ENCODE peak calls at places on chromosomes 12 and 14, in eight cellular contexts. One of them, this sample, is unnamed.

GRCh38 chr14:63770187-63770807 is 42.4 kb upstream of the SGPP1 start:
- DNase-seq in left cardiac atrium: peak
- DNase-seq in putamen: no peak
- DNase-seq in stimulated activated CD4-positive, alpha-beta T cell treated with anti-CD3 and anti-CD28 coated beads, Interleukin-1b, Interleukin-23, amount 100 ng/mL, for 24 hours: peak
- DNase-seq in RPMI7951: peak
- DNase-seq in naive B cell: peak
- DNase-seq in astrocyte of the cerebellum: peak
- DNase-seq in fibroblast of gingiva: peak
- DNase-seq in this sample: no peak

GRCh38 chr12:26642361-26642760 is 190.6 kb downstream of the ITPR2 start:
- DNase-seq in left cardiac atrium: no peak
- DNase-seq in putamen: no peak
- DNase-seq in stimulated activated CD4-positive, alpha-beta T cell treated with anti-CD3 and anti-CD28 coated beads, Interleukin-1b, Interleukin-23, amount 100 ng/mL, for 24 hours: no peak
- DNase-seq in RPMI7951: no peak
- DNase-seq in naive B cell: no peak
- DNase-seq in astrocyte of the cerebellum: no peak
- DNase-seq in fibroblast of gingiva: no peak
- DNase-seq in this sample: peak

GRCh38 chr12:121279507-121279915 is 17.0 kb downstream of the CAMKK2 start:
- DNase-seq in left cardiac atrium: peak
- DNase-seq in putamen: no peak
- DNase-seq in stimulated activated CD4-positive, alpha-beta T cell treated with anti-CD3 and anti-CD28 coated beads, Interleukin-1b, Interleukin-23, amount 100 ng/mL, for 24 hours: no peak
- DNase-seq in RPMI7951: no peak
- DNase-seq in naive B cell: no peak
- DNase-seq in astrocyte of the cerebellum: no peak
- DNase-seq in fibroblast of gingiva: peak
- DNase-seq in this sample: no peak

GRCh38 chr12:5047094-5047493 is 3.4 kb downstream of the KCNA5 start:
- DNase-seq in left cardiac atrium: peak
- DNase-seq in putamen: no peak
- DNase-seq in stimulated activated CD4-positive, alpha-beta T cell treated with anti-CD3 and anti-CD28 coated beads, Interleukin-1b, Interleukin-23, amount 100 ng/mL, for 24 hours: no peak
- DNase-seq in RPMI7951: no peak
- DNase-seq in naive B cell: no peak
- DNase-seq in astrocyte of the cerebellum: no peak
- DNase-seq in fibroblast of gingiva: no peak
- DNase-seq in this sample: peak

GRCh38 chr12:76346798-76347420 is 1.3 kb downstream of the BBS10 start:
- DNase-seq in left cardiac atrium: no peak
- DNase-seq in putamen: peak
- DNase-seq in stimulated activated CD4-positive, alpha-beta T cell treated with anti-CD3 and anti-CD28 coated beads, Interleukin-1b, Interleukin-23, amount 100 ng/mL, for 24 hours: no peak
- DNase-seq in RPMI7951: peak
- DNase-seq in naive B cell: no peak
- DNase-seq in astrocyte of the cerebellum: peak
- DNase-seq in fibroblast of gingiva: peak
- DNase-seq in this sample: peak

GRCh38 chr14:29763342-29763858 is 164.2 kb downstream of the PRKD1 start:
- DNase-seq in left cardiac atrium: no peak
- DNase-seq in putamen: no peak
- DNase-seq in stimulated activated CD4-positive, alpha-beta T cell treated with anti-CD3 and anti-CD28 coated beads, Interleukin-1b, Interleukin-23, amount 100 ng/mL, for 24 hours: no peak
- DNase-seq in RPMI7951: peak
- DNase-seq in naive B cell: no peak
- DNase-seq in astrocyte of the cerebellum: no peak
- DNase-seq in fibroblast of gingiva: no peak
- DNase-seq in this sample: no peak

GRCh38 chr14:46820291-46820690 is 168.7 kb upstream of the RPL10L start:
- DNase-seq in left cardiac atrium: no peak
- DNase-seq in putamen: no peak
- DNase-seq in stimulated activated CD4-positive, alpha-beta T cell treated with anti-CD3 and anti-CD28 coated beads, Interleukin-1b, Interleukin-23, amount 100 ng/mL, for 24 hours: no peak
- DNase-seq in RPMI7951: no peak
- DNase-seq in naive B cell: no peak
- DNase-seq in astrocyte of the cerebellum: no peak
- DNase-seq in fibroblast of gingiva: no peak
- DNase-seq in this sample: no peak

GRCh38 chr12:12356886-12357696 is at the start of gene BORCS5:
- DNase-seq in left cardiac atrium: peak
- DNase-seq in putamen: peak
- DNase-seq in stimulated activated CD4-positive, alpha-beta T cell treated with anti-CD3 and anti-CD28 coated beads, Interleukin-1b, Interleukin-23, amount 100 ng/mL, for 24 hours: peak
- DNase-seq in RPMI7951: peak
- DNase-seq in naive B cell: peak
- DNase-seq in astrocyte of the cerebellum: peak
- DNase-seq in fibroblast of gingiva: peak
- DNase-seq in this sample: peak

GRCh38 chr12:32483499-32483898 is 84.1 kb downstream of the FGD4 start:
- DNase-seq in left cardiac atrium: no peak
- DNase-seq in putamen: no peak
- DNase-seq in stimulated activated CD4-positive, alpha-beta T cell treated with anti-CD3 and anti-CD28 coated beads, Interleukin-1b, Interleukin-23, amount 100 ng/mL, for 24 hours: no peak
- DNase-seq in RPMI7951: no peak
- DNase-seq in naive B cell: no peak
- DNase-seq in astrocyte of the cerebellum: no peak
- DNase-seq in fibroblast of gingiva: no peak
- DNase-seq in this sample: no peak

GRCh38 chr12:10732554-10732953 is 9.4 kb upstream of the YBX3 start:
- DNase-seq in left cardiac atrium: no peak
- DNase-seq in putamen: no peak
- DNase-seq in stimulated activated CD4-positive, alpha-beta T cell treated with anti-CD3 and anti-CD28 coated beads, Interleukin-1b, Interleukin-23, amount 100 ng/mL, for 24 hours: no peak
- DNase-seq in RPMI7951: no peak
- DNase-seq in naive B cell: no peak
- DNase-seq in astrocyte of the cerebellum: no peak
- DNase-seq in fibroblast of gingiva: no peak
- DNase-seq in this sample: no peak

GRCh38 chr12:6074394-6074793 is 50.1 kb downstream of the VWF start:
- DNase-seq in left cardiac atrium: no peak
- DNase-seq in putamen: no peak
- DNase-seq in stimulated activated CD4-positive, alpha-beta T cell treated with anti-CD3 and anti-CD28 coated beads, Interleukin-1b, Interleukin-23, amount 100 ng/mL, for 24 hours: no peak
- DNase-seq in RPMI7951: no peak
- DNase-seq in naive B cell: no peak
- DNase-seq in astrocyte of the cerebellum: no peak
- DNase-seq in fibroblast of gingiva: no peak
- DNase-seq in this sample: no peak

GRCh38 chr14:104080557-104081492 is 4.7 kb upstream of the ASPG start:
- DNase-seq in left cardiac atrium: no peak
- DNase-seq in putamen: no peak
- DNase-seq in stimulated activated CD4-positive, alpha-beta T cell treated with anti-CD3 and anti-CD28 coated beads, Interleukin-1b, Interleukin-23, amount 100 ng/mL, for 24 hours: no peak
- DNase-seq in RPMI7951: no peak
- DNase-seq in naive B cell: no peak
- DNase-seq in astrocyte of the cerebellum: no peak
- DNase-seq in fibroblast of gingiva: no peak
- DNase-seq in this sample: no peak

GRCh38 chr14:24463806-24464785 is 21.5 kb upstream of the SDR39U1 start:
- DNase-seq in left cardiac atrium: no peak
- DNase-seq in putamen: no peak
- DNase-seq in stimulated activated CD4-positive, alpha-beta T cell treated with anti-CD3 and anti-CD28 coated beads, Interleukin-1b, Interleukin-23, amount 100 ng/mL, for 24 hours: no peak
- DNase-seq in RPMI7951: no peak
- DNase-seq in naive B cell: no peak
- DNase-seq in astrocyte of the cerebellum: no peak
- DNase-seq in fibroblast of gingiva: no peak
- DNase-seq in this sample: no peak

GRCh38 chr12:25830456-25830855 is 128.0 kb upstream of the RASSF8 start:
- DNase-seq in left cardiac atrium: no peak
- DNase-seq in putamen: no peak
- DNase-seq in stimulated activated CD4-positive, alpha-beta T cell treated with anti-CD3 and anti-CD28 coated beads, Interleukin-1b, Interleukin-23, amount 100 ng/mL, for 24 hours: no peak
- DNase-seq in RPMI7951: peak
- DNase-seq in naive B cell: no peak
- DNase-seq in astrocyte of the cerebellum: no peak
- DNase-seq in fibroblast of gingiva: peak
- DNase-seq in this sample: no peak

GRCh38 chr14:88013750-88014349 is 8.9 kb downstream of the GPR65 start:
- DNase-seq in left cardiac atrium: peak
- DNase-seq in putamen: peak
- DNase-seq in stimulated activated CD4-positive, alpha-beta T cell treated with anti-CD3 and anti-CD28 coated beads, Interleukin-1b, Interleukin-23, amount 100 ng/mL, for 24 hours: no peak
- DNase-seq in RPMI7951: peak
- DNase-seq in naive B cell: peak
- DNase-seq in astrocyte of the cerebellum: peak
- DNase-seq in fibroblast of gingiva: peak
- DNase-seq in this sample: peak

GRCh38 chr12:4050340-4050739 is 177.1 kb upstream of the PARP11 start:
- DNase-seq in left cardiac atrium: no peak
- DNase-seq in putamen: no peak
- DNase-seq in stimulated activated CD4-positive, alpha-beta T cell treated with anti-CD3 and anti-CD28 coated beads, Interleukin-1b, Interleukin-23, amount 100 ng/mL, for 24 hours: no peak
- DNase-seq in RPMI7951: no peak
- DNase-seq in naive B cell: no peak
- DNase-seq in astrocyte of the cerebellum: no peak
- DNase-seq in fibroblast of gingiva: no peak
- DNase-seq in this sample: no peak

GRCh38 chr14:101060171-101060601 is 156.7 kb upstream of the RTL1 start:
- DNase-seq in left cardiac atrium: no peak
- DNase-seq in putamen: no peak
- DNase-seq in stimulated activated CD4-positive, alpha-beta T cell treated with anti-CD3 and anti-CD28 coated beads, Interleukin-1b, Interleukin-23, amount 100 ng/mL, for 24 hours: no peak
- DNase-seq in RPMI7951: no peak
- DNase-seq in naive B cell: no peak
- DNase-seq in astrocyte of the cerebellum: no peak
- DNase-seq in fibroblast of gingiva: no peak
- DNase-seq in this sample: no peak

GRCh38 chr12:106345739-106346138 is 11.8 kb upstream of the POLR3B start:
- DNase-seq in left cardiac atrium: no peak
- DNase-seq in putamen: peak
- DNase-seq in stimulated activated CD4-positive, alpha-beta T cell treated with anti-CD3 and anti-CD28 coated beads, Interleukin-1b, Interleukin-23, amount 100 ng/mL, for 24 hours: no peak
- DNase-seq in RPMI7951: peak
- DNase-seq in naive B cell: no peak
- DNase-seq in astrocyte of the cerebellum: peak
- DNase-seq in fibroblast of gingiva: peak
- DNase-seq in this sample: peak

GRCh38 chr12:64120568-64120967 is 101.5 kb downstream of the KICS2 start:
- DNase-seq in left cardiac atrium: no peak
- DNase-seq in putamen: no peak
- DNase-seq in stimulated activated CD4-positive, alpha-beta T cell treated with anti-CD3 and anti-CD28 coated beads, Interleukin-1b, Interleukin-23, amount 100 ng/mL, for 24 hours: no peak
- DNase-seq in RPMI7951: peak
- DNase-seq in naive B cell: no peak
- DNase-seq in astrocyte of the cerebellum: no peak
- DNase-seq in fibroblast of gingiva: no peak
- DNase-seq in this sample: no peak

GRCh38 chr12:19140381-19141236 is 11.1 kb downstream of the PLEKHA5 start:
- DNase-seq in left cardiac atrium: no peak
- DNase-seq in putamen: no peak
- DNase-seq in stimulated activated CD4-positive, alpha-beta T cell treated with anti-CD3 and anti-CD28 coated beads, Interleukin-1b, Interleukin-23, amount 100 ng/mL, for 24 hours: no peak
- DNase-seq in RPMI7951: peak
- DNase-seq in naive B cell: no peak
- DNase-seq in astrocyte of the cerebellum: no peak
- DNase-seq in fibroblast of gingiva: no peak
- DNase-seq in this sample: no peak

GRCh38 chr12:80352476-80352875 is 91.6 kb upstream of the PTPRQ start:
- DNase-seq in left cardiac atrium: no peak
- DNase-seq in putamen: no peak
- DNase-seq in stimulated activated CD4-positive, alpha-beta T cell treated with anti-CD3 and anti-CD28 coated beads, Interleukin-1b, Interleukin-23, amount 100 ng/mL, for 24 hours: no peak
- DNase-seq in RPMI7951: peak
- DNase-seq in naive B cell: no peak
- DNase-seq in astrocyte of the cerebellum: no peak
- DNase-seq in fibroblast of gingiva: no peak
- DNase-seq in this sample: no peak

GRCh38 chr14:56057071-56057865 is 60.9 kb upstream of the PELI2 start:
- DNase-seq in left cardiac atrium: no peak
- DNase-seq in putamen: no peak
- DNase-seq in stimulated activated CD4-positive, alpha-beta T cell treated with anti-CD3 and anti-CD28 coated beads, Interleukin-1b, Interleukin-23, amount 100 ng/mL, for 24 hours: no peak
- DNase-seq in RPMI7951: no peak
- DNase-seq in naive B cell: no peak
- DNase-seq in astrocyte of the cerebellum: no peak
- DNase-seq in fibroblast of gingiva: no peak
- DNase-seq in this sample: no peak

GRCh38 chr14:92040431-92041040 is 677 bp upstream of the TRIP11 start:
- DNase-seq in left cardiac atrium: no peak
- DNase-seq in putamen: peak
- DNase-seq in stimulated activated CD4-positive, alpha-beta T cell treated with anti-CD3 and anti-CD28 coated beads, Interleukin-1b, Interleukin-23, amount 100 ng/mL, for 24 hours: no peak
- DNase-seq in RPMI7951: peak
- DNase-seq in naive B cell: no peak
- DNase-seq in astrocyte of the cerebellum: no peak
- DNase-seq in fibroblast of gingiva: peak
- DNase-seq in this sample: no peak

GRCh38 chr14:61525293-61526011 is 169.9 kb upstream of the HIF1A start:
- DNase-seq in left cardiac atrium: peak
- DNase-seq in putamen: no peak
- DNase-seq in stimulated activated CD4-positive, alpha-beta T cell treated with anti-CD3 and anti-CD28 coated beads, Interleukin-1b, Interleukin-23, amount 100 ng/mL, for 24 hours: no peak
- DNase-seq in RPMI7951: peak
- DNase-seq in naive B cell: no peak
- DNase-seq in astrocyte of the cerebellum: no peak
- DNase-seq in fibroblast of gingiva: peak
- DNase-seq in this sample: no peak

GRCh38 chr14:97361181-97361580 is 564.0 kb downstream of the VRK1 start:
- DNase-seq in left cardiac atrium: no peak
- DNase-seq in putamen: no peak
- DNase-seq in stimulated activated CD4-positive, alpha-beta T cell treated with anti-CD3 and anti-CD28 coated beads, Interleukin-1b, Interleukin-23, amount 100 ng/mL, for 24 hours: no peak
- DNase-seq in RPMI7951: no peak
- DNase-seq in naive B cell: no peak
- DNase-seq in astrocyte of the cerebellum: no peak
- DNase-seq in fibroblast of gingiva: no peak
- DNase-seq in this sample: no peak

GRCh38 chr12:76586764-76587395 is 27.3 kb upstream of the OSBPL8 start:
- DNase-seq in left cardiac atrium: no peak
- DNase-seq in putamen: no peak
- DNase-seq in stimulated activated CD4-positive, alpha-beta T cell treated with anti-CD3 and anti-CD28 coated beads, Interleukin-1b, Interleukin-23, amount 100 ng/mL, for 24 hours: no peak
- DNase-seq in RPMI7951: peak
- DNase-seq in naive B cell: peak
- DNase-seq in astrocyte of the cerebellum: peak
- DNase-seq in fibroblast of gingiva: peak
- DNase-seq in this sample: no peak

GRCh38 chr12:104133861-104134260 is 4.1 kb downstream of the NFYB start:
- DNase-seq in left cardiac atrium: no peak
- DNase-seq in putamen: no peak
- DNase-seq in stimulated activated CD4-positive, alpha-beta T cell treated with anti-CD3 and anti-CD28 coated beads, Interleukin-1b, Interleukin-23, amount 100 ng/mL, for 24 hours: no peak
- DNase-seq in RPMI7951: no peak
- DNase-seq in naive B cell: no peak
- DNase-seq in astrocyte of the cerebellum: no peak
- DNase-seq in fibroblast of gingiva: no peak
- DNase-seq in this sample: no peak

GRCh38 chr14:20618328-20618749 is 23.2 kb downstream of the OR6S1 start:
- DNase-seq in left cardiac atrium: no peak
- DNase-seq in putamen: no peak
- DNase-seq in stimulated activated CD4-positive, alpha-beta T cell treated with anti-CD3 and anti-CD28 coated beads, Interleukin-1b, Interleukin-23, amount 100 ng/mL, for 24 hours: no peak
- DNase-seq in RPMI7951: no peak
- DNase-seq in naive B cell: no peak
- DNase-seq in astrocyte of the cerebellum: no peak
- DNase-seq in fibroblast of gingiva: no peak
- DNase-seq in this sample: no peak

GRCh38 chr12:97552410-97553050 is 89.9 kb downstream of the RMST start:
- DNase-seq in left cardiac atrium: no peak
- DNase-seq in putamen: no peak
- DNase-seq in stimulated activated CD4-positive, alpha-beta T cell treated with anti-CD3 and anti-CD28 coated beads, Interleukin-1b, Interleukin-23, amount 100 ng/mL, for 24 hours: no peak
- DNase-seq in RPMI7951: no peak
- DNase-seq in naive B cell: no peak
- DNase-seq in astrocyte of the cerebellum: no peak
- DNase-seq in fibroblast of gingiva: no peak
- DNase-seq in this sample: no peak

GRCh38 chr12:7645395-7646177 is 20.1 kb downstream of the APOBEC1 start:
- DNase-seq in left cardiac atrium: no peak
- DNase-seq in putamen: no peak
- DNase-seq in stimulated activated CD4-positive, alpha-beta T cell treated with anti-CD3 and anti-CD28 coated beads, Interleukin-1b, Interleukin-23, amount 100 ng/mL, for 24 hours: no peak
- DNase-seq in RPMI7951: peak
- DNase-seq in naive B cell: peak
- DNase-seq in astrocyte of the cerebellum: peak
- DNase-seq in fibroblast of gingiva: peak
- DNase-seq in this sample: no peak

GRCh38 chr12:120238224-120238616 is 27.3 kb downstream of the PXN start:
- DNase-seq in left cardiac atrium: no peak
- DNase-seq in putamen: no peak
- DNase-seq in stimulated activated CD4-positive, alpha-beta T cell treated with anti-CD3 and anti-CD28 coated beads, Interleukin-1b, Interleukin-23, amount 100 ng/mL, for 24 hours: no peak
- DNase-seq in RPMI7951: no peak
- DNase-seq in naive B cell: no peak
- DNase-seq in astrocyte of the cerebellum: no peak
- DNase-seq in fibroblast of gingiva: no peak
- DNase-seq in this sample: no peak

GRCh38 chr12:92042791-92043531 is 102.7 kb downstream of the BTG1 start:
- DNase-seq in left cardiac atrium: no peak
- DNase-seq in putamen: no peak
- DNase-seq in stimulated activated CD4-positive, alpha-beta T cell treated with anti-CD3 and anti-CD28 coated beads, Interleukin-1b, Interleukin-23, amount 100 ng/mL, for 24 hours: no peak
- DNase-seq in RPMI7951: peak
- DNase-seq in naive B cell: no peak
- DNase-seq in astrocyte of the cerebellum: no peak
- DNase-seq in fibroblast of gingiva: no peak
- DNase-seq in this sample: no peak

GRCh38 chr12:43957732-43958131 is 121.9 kb downstream of the TMEM117 start:
- DNase-seq in left cardiac atrium: no peak
- DNase-seq in putamen: peak
- DNase-seq in stimulated activated CD4-positive, alpha-beta T cell treated with anti-CD3 and anti-CD28 coated beads, Interleukin-1b, Interleukin-23, amount 100 ng/mL, for 24 hours: no peak
- DNase-seq in RPMI7951: peak
- DNase-seq in naive B cell: peak
- DNase-seq in astrocyte of the cerebellum: peak
- DNase-seq in fibroblast of gingiva: peak
- DNase-seq in this sample: peak

GRCh38 chr14:73786942-73787759 is 64.5 kb upstream of the PTGR2 start:
- DNase-seq in left cardiac atrium: peak
- DNase-seq in putamen: peak
- DNase-seq in stimulated activated CD4-positive, alpha-beta T cell treated with anti-CD3 and anti-CD28 coated beads, Interleukin-1b, Interleukin-23, amount 100 ng/mL, for 24 hours: peak
- DNase-seq in RPMI7951: peak
- DNase-seq in naive B cell: peak
- DNase-seq in astrocyte of the cerebellum: no peak
- DNase-seq in fibroblast of gingiva: peak
- DNase-seq in this sample: peak